ENCODE peak calls at places on chromosomes 3 and 15, in eight cellular contexts. S is PC-3, X is cardiac fibroblast, G is mammary epithelial cell, C is fibroblast of villous mesenchyme, P is gastrocnemius medialis, N is cardiac muscle cell, F is lower lobe of right lung. H is an unnamed sample.

GRCh38 chr15:85518979-85519761 is 138.8 kb downstream of the AKAP13 start:
- DNase-seq in S (no peak), X (no peak), G (no peak), C (peak; percentile 63), P (no peak), N (no peak), F (no peak), H (no peak)

GRCh38 chr3:38528457-38528856 is 32.3 kb downstream of the EXOG start:
- DNase-seq in S (peak; percentile 19), X (no peak), G (no peak), C (no peak), P (no peak), N (peak; percentile 46), F (no peak), H (no peak)

GRCh38 chr3:120524171-120524923 is 71.8 kb upstream of the NDUFB4 start:
- DNase-seq in S (peak; percentile 75), X (peak; percentile 74), G (peak; percentile 73), C (peak; percentile 70), P (no peak), N (no peak), F (no peak), H (peak; percentile 76)

GRCh38 chr3:13823692-13824091 is 56.2 kb downstream of the WNT7A start:
- DNase-seq in S (no peak), X (no peak), G (no peak), C (no peak), P (no peak), N (no peak), F (no peak), H (no peak)

GRCh38 chr15:92666780-92667179 is 11.2 kb upstream of the FAM174B start:
- DNase-seq in S (no peak), X (no peak), G (no peak), C (peak; percentile 17), P (peak; percentile 48), N (no peak), F (peak; percentile 73), H (no peak)

GRCh38 chr15:99671926-99672701 is 61.1 kb downstream of the LYSMD4 start:
- DNase-seq in S (no peak), X (no peak), G (no peak), C (peak; percentile 3), P (no peak), N (no peak), F (no peak), H (no peak)

GRCh38 chr3:10783360-10784346 is 32.4 kb upstream of the SLC6A11 start:
- DNase-seq in S (peak; percentile 78), X (peak; percentile 48), G (no peak), C (peak; percentile 26), P (no peak), N (peak; percentile 58), F (no peak), H (peak; percentile 9)

GRCh38 chr3:25453521-25454410 is 25.7 kb downstream of the RARB start:
- DNase-seq in S (no peak), X (peak; percentile 88), G (peak; percentile 6), C (peak; percentile 83), P (no peak), N (no peak), F (no peak), H (peak; percentile 76)

GRCh38 chr3:185927501-185928200 is 10.2 kb downstream of the TRA2B start:
- DNase-seq in S (no peak), X (no peak), G (no peak), C (no peak), P (no peak), N (no peak), F (no peak), H (no peak)

GRCh38 chr3:42535981-42536784 is 33.7 kb downstream of the VIPR1 start:
- DNase-seq in S (peak; percentile 53), X (peak; percentile 47), G (peak; percentile 21), C (no peak), P (no peak), N (peak; percentile 73), F (no peak), H (peak; percentile 28)

GRCh38 chr15:92197761-92198160 is 195.9 kb upstream of the ST8SIA2 start:
- DNase-seq in S (no peak), X (no peak), G (no peak), C (no peak), P (no peak), N (no peak), F (no peak), H (no peak)

GRCh38 chr15:71250936-71251468 is 135.7 kb downstream of the THSD4 start:
- DNase-seq in S (no peak), X (no peak), G (no peak), C (peak; percentile 54), P (no peak), N (no peak), F (no peak), H (no peak)

GRCh38 chr3:151400341-151400740 is 15.8 kb upstream of the P2RY12 start:
- DNase-seq in S (no peak), X (no peak), G (peak; percentile 48), C (no peak), P (no peak), N (no peak), F (no peak), H (no peak)

GRCh38 chr3:153164009-153164550 is 2.1 kb downstream of the RAP2B start:
- DNase-seq in S (no peak), X (no peak), G (peak; percentile 46), C (no peak), P (no peak), N (no peak), F (no peak), H (no peak)
- H3K4me3 ChIP-seq in S (peak overlapping the region; percentile 95), X (peak overlapping the region; percentile 87), G (peak overlapping the region; percentile 92), C (peak overlapping the region; percentile 93), P (peak overlapping the region; percentile 76), N (peak overlapping the region; percentile 67), F (peak overlapping the region; percentile 89), H (peak overlapping the region; percentile 94)

GRCh38 chr3:55487376-55488241 is 503 bp upstream of the WNT5A start:
- DNase-seq in S (peak; percentile 55), X (peak; percentile 79), G (peak; percentile 70), C (peak; percentile 78), P (no peak), N (peak; percentile 68), F (peak; percentile 61), H (no peak)
- TF ChIP-seq CTCF in S (no peak), X (no peak), G (no peak), C (no peak), P (no peak), N (no peak), F (no peak), H (no peak)

GRCh38 chr15:63491116-63491817 is 13.1 kb upstream of the USP3 start:
- DNase-seq in S (no peak), X (no peak), G (no peak), C (peak; percentile 43), P (no peak), N (no peak), F (no peak), H (peak; percentile 58)

GRCh38 chr15:63493451-63493850 is 10.9 kb upstream of the USP3 start:
- DNase-seq in S (no peak), X (no peak), G (no peak), C (no peak), P (no peak), N (peak; percentile 58), F (no peak), H (no peak)

GRCh38 chr15:63490345-63491034 is 13.9 kb upstream of the USP3 start:
- DNase-seq in S (no peak), X (no peak), G (no peak), C (no peak), P (no peak), N (no peak), F (no peak), H (no peak)

GRCh38 chr15:63492541-63493077 is 11.8 kb upstream of the USP3 start:
- DNase-seq in S (peak; percentile 68), X (peak; percentile 40), G (no peak), C (peak; percentile 92), P (no peak), N (no peak), F (no peak), H (peak; percentile 69)

GRCh38 chr15:63491979-63492378 is 12.4 kb upstream of the USP3 start:
- DNase-seq in S (no peak), X (peak; percentile 34), G (no peak), C (peak; percentile 83), P (no peak), N (no peak), F (no peak), H (no peak)
- H3K4me3 ChIP-seq in S (no peak overlapping the region), X (no peak overlapping the region), G (no peak overlapping the region), C (no peak overlapping the region), P (no peak overlapping the region), N (no peak overlapping the region), F (no peak overlapping the region), H (no peak overlapping the region)

GRCh38 chr3:89314454-89314853 is 207.0 kb downstream of the EPHA3 start:
- DNase-seq in S (peak; percentile 61), X (peak; percentile 66), G (peak; percentile 35), C (no peak), P (no peak), N (peak; percentile 49), F (no peak), H (peak; percentile 76)
- TF ChIP-seq CTCF in S (peak; percentile 62), X (peak; percentile 34), G (peak; percentile 12), C (peak; percentile 13), P (no peak), N (peak; percentile 46), F (no peak), H (peak; percentile 23)

GRCh38 chr3:66047321-66048050 is 8.8 kb upstream of the MAGI1 start:
- DNase-seq in S (no peak), X (peak; percentile 87), G (peak; percentile 31), C (peak; percentile 82), P (peak; percentile 18), N (peak; percentile 39), F (no peak), H (peak; percentile 81)
- H3K4me3 ChIP-seq in S (no peak overlapping the region), X (no peak overlapping the region), G (no peak overlapping the region), C (no peak overlapping the region), P (no peak overlapping the region), N (no peak overlapping the region), F (no peak overlapping the region), H (no peak overlapping the region)

GRCh38 chr3:142857056-142857455 is 31.8 kb downstream of the PCOLCE2 start:
- DNase-seq in S (peak; percentile 52), X (no peak), G (peak; percentile 45), C (no peak), P (peak; percentile 71), N (peak; percentile 34), F (no peak), H (no peak)
- TF ChIP-seq CTCF in S (peak; percentile 50), X (no peak), G (peak; percentile 60), C (peak; percentile 3), P (peak; percentile 31), N (no peak), F (no peak), H (no peak)

DNA sequence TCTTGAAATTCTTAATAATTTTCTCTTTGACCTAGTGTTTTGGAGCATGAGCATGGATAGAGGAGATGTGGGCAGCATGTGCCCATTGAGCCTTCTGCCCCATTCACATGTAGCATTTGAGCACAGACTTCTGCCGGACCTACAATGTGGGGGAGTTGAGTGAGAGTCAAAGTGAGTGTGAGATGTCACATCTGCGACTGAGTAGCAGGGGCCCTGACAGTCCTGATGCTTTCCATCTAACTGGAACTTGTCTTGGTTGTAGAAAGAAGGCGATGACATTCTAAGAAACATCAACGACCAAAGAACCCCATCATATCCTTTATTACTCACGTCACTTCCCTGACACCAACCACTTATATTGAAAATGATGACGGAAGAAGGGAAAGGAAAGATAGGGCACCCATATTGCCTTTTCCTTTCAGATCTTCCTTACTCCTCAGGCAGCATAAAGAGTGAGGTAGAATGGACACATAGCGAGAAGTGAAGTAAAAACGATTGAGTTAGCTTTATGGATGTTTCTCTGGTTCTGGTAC is 30.5 kb downstream of the SMAD3 start:
- DNase-seq in S (no peak), X (no peak), G (no peak), C (no peak), P (no peak), N (no peak), F (no peak), H (no peak)
- H3K4me3 ChIP-seq in S (no peak overlapping the region), X (no peak overlapping the region), G (no peak overlapping the region), C (no peak overlapping the region), P (no peak overlapping the region), N (no peak overlapping the region), F (no peak overlapping the region), H (no peak overlapping the region)

H was measured in foreskin fibroblast.